ENCODE peak calls at places on chromosomes 1 and 21, in nine cellular contexts. Y is naive thymus-derived CD4-positive, alpha-beta T cell; R is fibroblast of lung; V is iPS DF 6.9; S is PC-3; E is psoas muscle; U is RWPE2; G is ovary; F is CD8-positive, alpha-beta memory T cell. N is an unnamed sample. For H3K4me1, the result is how much of the 10 kb centered on the place peaks cover.

GRCh38 chr1:107920578-107920977 is 44.4 kb downstream of the VAV3 start:
- DNase-seq in Y (no peak), R (no peak), V (no peak), S (no peak), E (no peak), U (no peak), G (no peak), F (no peak), N (no peak)

GRCh38 chr1:176531036-176531435 is 68.1 kb downstream of the PAPPA2 start:
- DNase-seq in Y (no peak), R (no peak), V (no peak), S (no peak), E (no peak), U (no peak), G (no peak), F (no peak), N (no peak)

GRCh38 chr1:118185083-118185899 is at the start of gene SPAG17:
- DNase-seq in Y (no peak), R (peak), V (peak), S (no peak), E (peak), U (no peak), G (peak), F (no peak), N (peak)

GRCh38 chr1:179447489-179447888 is 81.7 kb downstream of the AXDND1 start:
- DNase-seq in Y (no peak), R (no peak), V (peak), S (peak), E (no peak), U (no peak), G (no peak), F (no peak), N (no peak)

GRCh38 chr1:208068908-208069307 is 158.0 kb upstream of the CD34 start:
- DNase-seq in Y (no peak), R (no peak), V (no peak), S (no peak), E (no peak), U (no peak), G (no peak), F (no peak), N (no peak)

GRCh38 chr1:38789498-38790169 is 69.9 kb downstream of the RRAGC start:
- DNase-seq in Y (no peak), R (no peak), V (no peak), S (peak), E (no peak), U (no peak), G (no peak), F (no peak), N (no peak)

GRCh38 chr1:179296831-179297377 is 3.3 kb downstream of the SOAT1 start:
- DNase-seq in Y (no peak), R (no peak), V (no peak), S (no peak), E (no peak), U (no peak), G (no peak), F (no peak), N (no peak)

GRCh38 chr1:108646661-108647269 is 14.1 kb downstream of the HENMT1 start:
- DNase-seq in Y (peak), R (peak), V (no peak), S (peak), E (peak), U (no peak), G (peak), F (peak), N (peak)

GRCh38 chr1:109024651-109025050 is 17.3 kb downstream of the WDR47 start:
- DNase-seq in Y (no peak), R (peak), V (no peak), S (no peak), E (no peak), U (no peak), G (no peak), F (no peak), N (no peak)

GRCh38 chr1:77834771-77835334 is 53.6 kb upstream of the NEXN start:
- DNase-seq in Y (no peak), R (peak), V (no peak), S (peak), E (no peak), U (no peak), G (no peak), F (no peak), N (no peak)

GRCh38 chr1:28123461-28123961 is 35.1 kb upstream of the EYA3 start:
- DNase-seq in Y (no peak), R (peak), V (no peak), S (peak), E (no peak), U (no peak), G (no peak), F (no peak), N (peak)

GRCh38 chr1:179251675-179252074 is 22.2 kb upstream of the ABL2 start:
- DNase-seq in Y (no peak), R (peak), V (no peak), S (peak), E (no peak), U (no peak), G (no peak), F (no peak), N (no peak)

GRCh38 chr1:86933562-86934377 is 19.3 kb downstream of the HS2ST1 start:
- DNase-seq in Y (no peak), R (peak), V (no peak), S (no peak), E (no peak), U (no peak), G (no peak), F (no peak), N (no peak)

GRCh38 chr1:220914283-220915116 is 35.3 kb downstream of the HLX start:
- DNase-seq in Y (no peak), R (no peak), V (no peak), S (no peak), E (no peak), U (no peak), G (no peak), F (no peak), N (no peak)

GRCh38 chr1:60866884-60867648 is 215.3 kb upstream of the NFIA start:
- DNase-seq in Y (no peak), R (peak), V (no peak), S (no peak), E (no peak), U (no peak), G (no peak), F (no peak), N (no peak)

GRCh38 chr1:204274441-204274840 is 60.7 kb upstream of the GOLT1A start:
- DNase-seq in Y (no peak), R (peak), V (no peak), S (no peak), E (no peak), U (no peak), G (no peak), F (no peak), N (no peak)

GRCh38 chr1:34108269-34108668 is 56.8 kb downstream of the CSMD2 start:
- DNase-seq in Y (no peak), R (no peak), V (no peak), S (no peak), E (no peak), U (no peak), G (no peak), F (no peak), N (no peak)

GRCh38 chr1:188317894-188318293 is 1489.1 kb downstream of the PLA2G4A start:
- DNase-seq in Y (no peak), R (no peak), V (no peak), S (no peak), E (no peak), U (no peak), G (no peak), F (no peak), N (no peak)

GRCh38 chr1:15152318-15153183 is 996 bp upstream of the TMEM51 start:
- DNase-seq in Y (no peak), R (peak), V (peak), S (peak), E (peak), U (peak), G (peak), F (no peak), N (peak)

GRCh38 chr1:117147341-117147831 is 25.8 kb upstream of the TRIM45 start:
- DNase-seq in Y (no peak), R (no peak), V (no peak), S (no peak), E (no peak), U (no peak), G (no peak), F (no peak), N (no peak)

GRCh38 chr1:53270873-53271272 is 32.6 kb upstream of the MAGOH start:
- DNase-seq in Y (no peak), R (no peak), V (no peak), S (no peak), E (no peak), U (no peak), G (no peak), F (no peak), N (no peak)

GRCh38 chr21:46661211-46661625 is 25.7 kb downstream of the PRMT2 start:
- DNase-seq in Y (peak), R (peak), V (no peak), S (no peak), E (peak), U (no peak), G (peak), F (peak), N (peak)
- H3K4me3 ChIP-seq in Y (no peak), R (peak), V (no peak), S (no peak), E (peak), U (peak), G (peak), F (no peak), N (peak)

DNA sequence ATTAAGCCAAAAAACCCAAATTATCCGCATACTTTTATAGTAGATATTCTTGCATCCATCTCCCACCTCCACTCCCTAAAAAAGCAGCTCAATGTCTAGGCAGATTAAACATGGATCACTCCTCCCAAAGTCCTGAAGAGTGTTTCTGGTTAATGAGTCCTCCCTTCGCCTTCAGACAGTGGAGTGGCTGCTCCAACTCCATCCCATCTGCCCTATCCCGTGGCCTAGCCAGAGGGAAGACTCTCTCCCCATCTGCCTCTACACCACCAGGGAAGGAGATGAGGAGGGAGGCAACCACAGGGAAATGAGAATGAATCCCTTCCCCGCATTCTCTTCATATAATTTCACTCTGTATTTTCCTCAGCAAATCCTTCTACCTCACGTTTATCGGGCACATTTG is 103.8 kb downstream of the SLC45A1 start:
- DNase-seq in Y (no peak), R (no peak), V (no peak), S (no peak), E (peak), U (no peak), G (no peak), F (no peak), N (no peak)
- H3K4me1 ChIP-seq in Y (half or more), R (under half), V (under half), S (under half), E (half or more), U (under half), G (under half), F (half or more), N (under half)

GRCh38 chr1:42784547-42784945 is 245 bp upstream of the TMEM269 start:
- DNase-seq in Y (no peak), R (no peak), V (no peak), S (no peak), E (no peak), U (no peak), G (no peak), F (no peak), N (no peak)
- H3K4me3 ChIP-seq in Y (peak), R (no peak), V (no peak), S (no peak), E (peak), U (no peak), G (no peak), F (peak), N (peak)

GRCh38 chr1:101373570-101373969 is 136.8 kb downstream of the S1PR1 start:
- DNase-seq in Y (no peak), R (no peak), V (no peak), S (no peak), E (no peak), U (no peak), G (no peak), F (no peak), N (no peak)
- H3K4me1 ChIP-seq in Y (under half), R (under half), V (under half), S (under half), E (under half), U (under half), G (under half), F (under half), N (under half)

GRCh38 chr1:162755306-162755705 is 35.2 kb upstream of the HSD17B7 start:
- DNase-seq in Y (no peak), R (no peak), V (no peak), S (no peak), E (no peak), U (no peak), G (no peak), F (no peak), N (no peak)
- H3K4me3 ChIP-seq in Y (no peak), R (no peak), V (no peak), S (no peak), E (no peak), U (no peak), G (no peak), F (no peak), N (no peak)

N was measured in testis.